ENCODE peak calls at places on chromosomes 7 and 10, in nine cellular contexts. One of them, this sample, is unnamed.

GRCh38 chr7:46859963-46860475 is 721.9 kb downstream of the TNS3 start:
- DNase-seq in HepG2: no peak
- DNase-seq in adrenal gland: peak; percentile 16
- DNase-seq in lower leg skin: no peak
- DNase-seq in A549: no peak
- DNase-seq in endothelial cell of umbilical vein: peak; percentile 74
- DNase-seq in NB4: no peak
- DNase-seq in stomach: no peak
- DNase-seq in tibial nerve: no peak
- DNase-seq in this sample: peak; percentile 65

GRCh38 chr7:34842782-34843181 is 184.8 kb downstream of the NPSR1 start:
- DNase-seq in HepG2: no peak
- DNase-seq in adrenal gland: no peak
- DNase-seq in lower leg skin: no peak
- DNase-seq in A549: no peak
- DNase-seq in endothelial cell of umbilical vein: no peak
- DNase-seq in NB4: no peak
- DNase-seq in stomach: no peak
- DNase-seq in tibial nerve: no peak
- DNase-seq in this sample: no peak

GRCh38 chr10:43576062-43576461 is 1.6 kb upstream of the ZNF239 start:
- DNase-seq in HepG2: no peak
- DNase-seq in adrenal gland: no peak
- DNase-seq in lower leg skin: no peak
- DNase-seq in A549: no peak
- DNase-seq in endothelial cell of umbilical vein: no peak
- DNase-seq in NB4: no peak
- DNase-seq in stomach: no peak
- DNase-seq in tibial nerve: no peak
- DNase-seq in this sample: no peak

GRCh38 chr10:132361581-132362101 is 29.6 kb downstream of the LRRC27 start:
- DNase-seq in HepG2: no peak
- DNase-seq in adrenal gland: no peak
- DNase-seq in lower leg skin: no peak
- DNase-seq in A549: no peak
- DNase-seq in endothelial cell of umbilical vein: no peak
- DNase-seq in NB4: no peak
- DNase-seq in stomach: no peak
- DNase-seq in tibial nerve: no peak
- DNase-seq in this sample: no peak

GRCh38 chr10:11444531-11445228 is 166.8 kb downstream of the USP6NL start:
- DNase-seq in HepG2: no peak
- DNase-seq in adrenal gland: no peak
- DNase-seq in lower leg skin: peak; percentile 81
- DNase-seq in A549: no peak
- DNase-seq in endothelial cell of umbilical vein: no peak
- DNase-seq in NB4: no peak
- DNase-seq in stomach: no peak
- DNase-seq in tibial nerve: no peak
- DNase-seq in this sample: no peak

GRCh38 chr7:138468244-138469123 is 8.4 kb downstream of the TRIM24 start:
- DNase-seq in HepG2: no peak
- DNase-seq in adrenal gland: peak; percentile 58
- DNase-seq in lower leg skin: no peak
- DNase-seq in A549: no peak
- DNase-seq in endothelial cell of umbilical vein: no peak
- DNase-seq in NB4: no peak
- DNase-seq in stomach: peak; percentile 48
- DNase-seq in tibial nerve: no peak
- DNase-seq in this sample: no peak

GRCh38 chr7:37448057-37448636 is 517 bp downstream of the ELMO1 start:
- DNase-seq in HepG2: no peak
- DNase-seq in adrenal gland: no peak
- DNase-seq in lower leg skin: no peak
- DNase-seq in A549: peak; percentile 10
- DNase-seq in endothelial cell of umbilical vein: no peak
- DNase-seq in NB4: no peak
- DNase-seq in stomach: no peak
- DNase-seq in tibial nerve: no peak
- DNase-seq in this sample: peak; percentile 33

GRCh38 chr7:70589590-70589989 is 542.4 kb upstream of the GALNT17 start:
- DNase-seq in HepG2: no peak
- DNase-seq in adrenal gland: no peak
- DNase-seq in lower leg skin: no peak
- DNase-seq in A549: no peak
- DNase-seq in endothelial cell of umbilical vein: no peak
- DNase-seq in NB4: no peak
- DNase-seq in stomach: no peak
- DNase-seq in tibial nerve: no peak
- DNase-seq in this sample: no peak

GRCh38 chr7:23468721-23469149 is 1.6 kb downstream of the IGF2BP3 start:
- DNase-seq in HepG2: no peak
- DNase-seq in adrenal gland: no peak
- DNase-seq in lower leg skin: no peak
- DNase-seq in A549: no peak
- DNase-seq in endothelial cell of umbilical vein: peak; percentile 34
- DNase-seq in NB4: no peak
- DNase-seq in stomach: no peak
- DNase-seq in tibial nerve: no peak
- DNase-seq in this sample: no peak

GRCh38 chr7:23470290-23471089 is at the start of gene IGF2BP3:
- DNase-seq in HepG2: peak; percentile 91
- DNase-seq in adrenal gland: no peak
- DNase-seq in lower leg skin: no peak
- DNase-seq in A549: peak; percentile 76
- DNase-seq in endothelial cell of umbilical vein: peak; percentile 96
- DNase-seq in NB4: peak; percentile 99
- DNase-seq in stomach: no peak
- DNase-seq in tibial nerve: no peak
- DNase-seq in this sample: no peak

GRCh38 chr7:23467731-23468720 is 2.3 kb downstream of the IGF2BP3 start:
- DNase-seq in HepG2: peak; percentile 56
- DNase-seq in adrenal gland: no peak
- DNase-seq in lower leg skin: no peak
- DNase-seq in A549: no peak
- DNase-seq in endothelial cell of umbilical vein: peak; percentile 59
- DNase-seq in NB4: peak; percentile 90
- DNase-seq in stomach: no peak
- DNase-seq in tibial nerve: no peak
- DNase-seq in this sample: no peak

GRCh38 chr7:23469961-23470250 is 385 bp downstream of the IGF2BP3 start:
- DNase-seq in HepG2: no peak
- DNase-seq in adrenal gland: no peak
- DNase-seq in lower leg skin: no peak
- DNase-seq in A549: no peak
- DNase-seq in endothelial cell of umbilical vein: no peak
- DNase-seq in NB4: no peak
- DNase-seq in stomach: no peak
- DNase-seq in tibial nerve: no peak
- DNase-seq in this sample: no peak

DNA sequence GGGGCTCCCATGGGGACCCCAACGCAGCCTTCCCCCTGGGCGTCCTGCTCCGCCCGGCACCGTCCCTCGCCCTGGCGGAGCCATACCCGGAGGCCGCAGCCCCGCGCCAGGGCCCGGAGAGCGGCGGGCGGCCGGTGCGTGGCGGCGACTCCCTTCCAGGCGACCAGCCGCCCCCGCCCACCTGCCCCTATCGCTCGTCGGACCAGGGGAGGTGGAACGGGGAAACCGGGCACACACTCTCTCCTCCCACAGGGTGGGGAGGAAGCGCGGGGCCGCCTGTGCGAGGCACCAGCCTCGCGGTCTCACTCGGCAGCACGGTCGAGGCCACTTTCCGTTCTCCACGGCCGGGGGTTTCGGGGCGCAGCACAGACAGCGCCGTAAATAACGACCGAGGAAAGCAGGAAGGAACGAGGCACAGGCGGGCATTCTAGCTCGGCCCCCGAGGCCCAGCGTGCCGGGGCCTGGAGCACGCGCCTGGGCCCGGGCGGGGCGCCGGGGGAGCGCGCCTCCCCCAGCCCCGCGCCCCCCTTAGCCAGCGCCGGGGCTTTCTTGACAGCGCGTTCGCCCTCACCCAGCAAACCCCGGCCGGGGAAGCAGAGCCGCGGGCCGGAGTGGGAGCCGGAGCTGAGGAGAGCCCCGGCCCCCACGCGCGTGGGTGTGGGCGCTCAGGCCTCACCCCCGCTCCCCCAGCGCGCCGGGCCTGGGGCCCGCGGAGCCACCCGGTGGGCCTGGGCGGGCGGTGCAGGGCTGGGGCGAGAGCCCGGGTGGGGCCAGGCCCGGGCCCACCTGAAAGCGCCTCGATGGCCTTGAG is 936 bp downstream of the IGF2BP3 start:
- DNase-seq in HepG2: no peak
- DNase-seq in adrenal gland: no peak
- DNase-seq in lower leg skin: no peak
- DNase-seq in A549: no peak
- DNase-seq in endothelial cell of umbilical vein: peak; percentile 49
- DNase-seq in NB4: peak; percentile 78
- DNase-seq in stomach: no peak
- DNase-seq in tibial nerve: no peak
- DNase-seq in this sample: no peak
- TF ChIP-seq POLR2A in HepG2: no peak
- TF ChIP-seq POLR2A in adrenal gland: no peak
- TF ChIP-seq POLR2A in lower leg skin: no peak
- TF ChIP-seq POLR2A in A549: peak; percentile 32
- TF ChIP-seq POLR2A in endothelial cell of umbilical vein: peak; percentile 32
- TF ChIP-seq POLR2A in NB4: no peak
- TF ChIP-seq POLR2A in stomach: no peak
- TF ChIP-seq POLR2A in tibial nerve: no peak
- TF ChIP-seq POLR2A in this sample: no peak

GRCh38 chr7:57300747-57301146 is 149.2 kb upstream of the ZNF716 start:
- DNase-seq in HepG2: no peak
- DNase-seq in adrenal gland: no peak
- DNase-seq in lower leg skin: no peak
- DNase-seq in A549: no peak
- DNase-seq in endothelial cell of umbilical vein: no peak
- DNase-seq in NB4: no peak
- DNase-seq in stomach: no peak
- DNase-seq in tibial nerve: no peak
- DNase-seq in this sample: no peak

GRCh38 chr7:57308631-57309408 is 141.2 kb upstream of the ZNF716 start:
- DNase-seq in HepG2: no peak
- DNase-seq in adrenal gland: peak; percentile 51
- DNase-seq in lower leg skin: no peak
- DNase-seq in A549: no peak
- DNase-seq in endothelial cell of umbilical vein: no peak
- DNase-seq in NB4: peak; percentile 57
- DNase-seq in stomach: no peak
- DNase-seq in tibial nerve: no peak
- DNase-seq in this sample: no peak

GRCh38 chr7:57305192-57305748 is 144.7 kb upstream of the ZNF716 start:
- DNase-seq in HepG2: no peak
- DNase-seq in adrenal gland: peak; percentile 24
- DNase-seq in lower leg skin: no peak
- DNase-seq in A549: no peak
- DNase-seq in endothelial cell of umbilical vein: no peak
- DNase-seq in NB4: peak; percentile 47
- DNase-seq in stomach: no peak
- DNase-seq in tibial nerve: no peak
- DNase-seq in this sample: no peak
- TF ChIP-seq CTCF in HepG2: peak; percentile 23
- TF ChIP-seq CTCF in adrenal gland: peak; percentile 25
- TF ChIP-seq CTCF in lower leg skin: no peak
- TF ChIP-seq CTCF in A549: no peak
- TF ChIP-seq CTCF in endothelial cell of umbilical vein: no peak
- TF ChIP-seq CTCF in NB4: peak; percentile 71
- TF ChIP-seq CTCF in stomach: no peak
- TF ChIP-seq CTCF in tibial nerve: no peak
- TF ChIP-seq CTCF in this sample: peak; percentile 46

DNA sequence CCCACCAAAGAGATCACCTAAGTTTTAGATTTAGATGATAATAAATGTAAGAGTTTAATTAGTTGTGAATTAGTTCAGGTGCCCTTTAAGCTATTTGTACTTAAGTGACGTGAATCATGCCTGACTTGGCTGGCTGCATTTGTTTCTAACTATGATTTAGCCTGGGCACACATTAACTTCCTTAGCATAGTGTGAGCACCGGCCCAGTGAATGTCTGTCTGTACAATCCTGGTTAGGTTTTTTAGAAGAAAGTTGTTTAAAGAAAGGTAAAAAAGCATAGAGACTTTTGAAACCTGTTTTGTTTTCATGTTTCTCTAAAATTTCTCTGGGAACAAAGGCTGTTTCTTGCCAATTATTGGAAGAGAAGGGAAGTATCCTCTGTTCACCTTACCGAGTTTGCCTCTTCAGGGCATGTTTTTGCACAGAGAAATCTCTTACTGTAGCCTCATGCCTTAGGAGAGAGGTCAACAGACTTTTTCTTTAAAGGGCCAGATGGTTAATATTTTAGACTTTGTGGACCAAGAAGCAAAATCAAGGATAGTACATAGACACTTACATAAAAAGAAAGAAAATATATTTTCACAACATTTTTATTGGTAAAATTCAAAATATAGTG is 42.9 kb upstream of the MET start:
- DNase-seq in HepG2: no peak
- DNase-seq in adrenal gland: peak; percentile 40
- DNase-seq in lower leg skin: no peak
- DNase-seq in A549: no peak
- DNase-seq in endothelial cell of umbilical vein: peak; percentile 67
- DNase-seq in NB4: no peak
- DNase-seq in stomach: peak; percentile 67
- DNase-seq in tibial nerve: no peak
- DNase-seq in this sample: no peak
- TF ChIP-seq POLR2A in HepG2: no peak
- TF ChIP-seq POLR2A in adrenal gland: no peak
- TF ChIP-seq POLR2A in lower leg skin: no peak
- TF ChIP-seq POLR2A in A549: no peak
- TF ChIP-seq POLR2A in endothelial cell of umbilical vein: no peak
- TF ChIP-seq POLR2A in NB4: no peak
- TF ChIP-seq POLR2A in stomach: no peak
- TF ChIP-seq POLR2A in tibial nerve: no peak
- TF ChIP-seq POLR2A in this sample: no peak

GRCh38 chr10:26448706-26449435 is 10.7 kb downstream of the APBB1IP start:
- DNase-seq in HepG2: no peak
- DNase-seq in adrenal gland: no peak
- DNase-seq in lower leg skin: no peak
- DNase-seq in A549: no peak
- DNase-seq in endothelial cell of umbilical vein: no peak
- DNase-seq in NB4: no peak
- DNase-seq in stomach: no peak
- DNase-seq in tibial nerve: no peak
- DNase-seq in this sample: no peak

GRCh38 chr10:26448292-26448691 is 10.2 kb downstream of the APBB1IP start:
- DNase-seq in HepG2: no peak
- DNase-seq in adrenal gland: no peak
- DNase-seq in lower leg skin: no peak
- DNase-seq in A549: no peak
- DNase-seq in endothelial cell of umbilical vein: no peak
- DNase-seq in NB4: no peak
- DNase-seq in stomach: no peak
- DNase-seq in tibial nerve: no peak
- DNase-seq in this sample: no peak

GRCh38 chr10:26441491-26442214 is 3.5 kb downstream of the APBB1IP start:
- DNase-seq in HepG2: no peak
- DNase-seq in adrenal gland: no peak
- DNase-seq in lower leg skin: no peak
- DNase-seq in A549: no peak
- DNase-seq in endothelial cell of umbilical vein: no peak
- DNase-seq in NB4: no peak
- DNase-seq in stomach: no peak
- DNase-seq in tibial nerve: no peak
- DNase-seq in this sample: no peak

GRCh38 chr10:26446258-26446657 is 8.1 kb downstream of the APBB1IP start:
- DNase-seq in HepG2: no peak
- DNase-seq in adrenal gland: no peak
- DNase-seq in lower leg skin: no peak
- DNase-seq in A549: no peak
- DNase-seq in endothelial cell of umbilical vein: no peak
- DNase-seq in NB4: no peak
- DNase-seq in stomach: no peak
- DNase-seq in tibial nerve: no peak
- DNase-seq in this sample: no peak

DNA sequence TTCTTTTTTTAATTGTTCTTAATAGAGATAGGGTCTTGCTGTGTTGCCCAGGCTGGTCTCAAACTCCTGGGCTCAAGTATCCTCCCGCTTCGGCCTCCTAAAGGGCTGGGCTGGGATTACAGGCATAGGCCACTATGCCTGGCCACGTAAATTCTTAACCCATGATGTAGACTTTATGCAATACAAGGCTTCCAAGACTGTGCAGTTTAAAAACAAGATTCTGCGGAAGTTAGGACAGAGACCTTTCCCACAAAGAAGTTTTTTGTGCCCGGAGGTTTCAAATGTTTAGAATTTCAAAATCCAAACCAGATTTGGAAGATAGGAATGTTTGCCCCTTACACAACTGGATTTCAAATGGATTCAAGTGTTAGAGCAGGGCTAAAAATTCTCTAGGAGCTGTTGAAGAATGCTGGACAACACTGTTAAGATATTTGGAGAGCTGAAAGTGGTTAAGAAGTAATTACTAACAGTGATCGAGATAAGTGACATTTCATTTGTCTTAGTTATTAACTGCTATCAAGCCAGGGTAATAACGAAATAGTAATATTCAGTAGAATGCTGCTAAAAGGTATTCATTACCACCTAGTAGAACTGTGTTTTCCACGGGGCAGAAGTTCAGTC is 7.4 kb downstream of the APBB1IP start:
- DNase-seq in HepG2: no peak
- DNase-seq in adrenal gland: no peak
- DNase-seq in lower leg skin: no peak
- DNase-seq in A549: no peak
- DNase-seq in endothelial cell of umbilical vein: no peak
- DNase-seq in NB4: no peak
- DNase-seq in stomach: no peak
- DNase-seq in tibial nerve: no peak
- DNase-seq in this sample: no peak
- TF ChIP-seq CTCF in HepG2: no peak
- TF ChIP-seq CTCF in adrenal gland: no peak
- TF ChIP-seq CTCF in lower leg skin: no peak
- TF ChIP-seq CTCF in A549: no peak
- TF ChIP-seq CTCF in endothelial cell of umbilical vein: no peak
- TF ChIP-seq CTCF in NB4: no peak
- TF ChIP-seq CTCF in stomach: no peak
- TF ChIP-seq CTCF in tibial nerve: no peak
- TF ChIP-seq CTCF in this sample: no peak